ENCODE peak calls at places on chromosomes 5 and 9, in eight cellular contexts. One of them, this sample, is unnamed.
A peak's percentile ranks its signal among the peaks of the same experiment; 100 is the strongest.

GRCh38 chr5:107247427-107247826 is 423.3 kb downstream of the EFNA5 start:
- DNase-seq in prostate gland: no peak
- DNase-seq in CD8-positive, alpha-beta T cell: no peak
- DNase-seq in psoas muscle: no peak
- DNase-seq in A549: no peak
- DNase-seq in DND-41: no peak
- DNase-seq in sigmoid colon: no peak
- DNase-seq in mesendoderm: no peak
- DNase-seq in this sample: no peak

GRCh38 chr5:170201311-170201710 is 31.5 kb upstream of the C5orf58 start:
- DNase-seq in sigmoid colon: no peak
- DNase-seq in mesendoderm: no peak
- DNase-seq in prostate gland: no peak
- DNase-seq in A549: no peak
- DNase-seq in psoas muscle: no peak
- DNase-seq in CD8-positive, alpha-beta T cell: no peak
- DNase-seq in DND-41: no peak
- DNase-seq in this sample: no peak

GRCh38 chr9:115254781-115255180 is 136.8 kb upstream of the TNC start:
- DNase-seq in mesendoderm: no peak
- DNase-seq in CD8-positive, alpha-beta T cell: no peak
- DNase-seq in psoas muscle: no peak
- DNase-seq in A549: no peak
- DNase-seq in DND-41: no peak
- DNase-seq in prostate gland: no peak
- DNase-seq in sigmoid colon: peak; percentile 72
- DNase-seq in this sample: no peak

GRCh38 chr9:38421498-38422211 is 2.6 kb downstream of the IGFBPL1 start:
- DNase-seq in A549: no peak
- DNase-seq in DND-41: no peak
- DNase-seq in psoas muscle: no peak
- DNase-seq in mesendoderm: peak; percentile 85
- DNase-seq in CD8-positive, alpha-beta T cell: no peak
- DNase-seq in sigmoid colon: no peak
- DNase-seq in prostate gland: no peak
- DNase-seq in this sample: no peak

GRCh38 chr9:128470560-128470959 is 14.8 kb downstream of the ODF2 start:
- DNase-seq in A549: no peak
- DNase-seq in mesendoderm: no peak
- DNase-seq in prostate gland: no peak
- DNase-seq in psoas muscle: peak; percentile 63
- DNase-seq in sigmoid colon: no peak
- DNase-seq in CD8-positive, alpha-beta T cell: peak; percentile 54
- DNase-seq in DND-41: peak; percentile 69
- DNase-seq in this sample: no peak

GRCh38 chr9:129697111-129697955 is 31.9 kb downstream of the PRRX2 start:
- DNase-seq in psoas muscle: peak; percentile 76
- DNase-seq in prostate gland: no peak
- DNase-seq in mesendoderm: peak; percentile 47
- DNase-seq in CD8-positive, alpha-beta T cell: no peak
- DNase-seq in DND-41: no peak
- DNase-seq in A549: peak; percentile 60
- DNase-seq in sigmoid colon: peak; percentile 79
- DNase-seq in this sample: peak; percentile 75

GRCh38 chr5:69030663-69031062 is 63.2 kb upstream of the SLC30A5 start:
- DNase-seq in prostate gland: no peak
- DNase-seq in DND-41: no peak
- DNase-seq in A549: no peak
- DNase-seq in mesendoderm: no peak
- DNase-seq in CD8-positive, alpha-beta T cell: no peak
- DNase-seq in psoas muscle: no peak
- DNase-seq in sigmoid colon: no peak
- DNase-seq in this sample: no peak

GRCh38 chr9:38074441-38074943 is 5.5 kb upstream of the SHB start:
- DNase-seq in psoas muscle: no peak
- DNase-seq in mesendoderm: no peak
- DNase-seq in A549: no peak
- DNase-seq in CD8-positive, alpha-beta T cell: no peak
- DNase-seq in prostate gland: no peak
- DNase-seq in sigmoid colon: no peak
- DNase-seq in DND-41: no peak
- DNase-seq in this sample: no peak

GRCh38 chr9:126375386-126375785 is 48.8 kb downstream of the MVB12B start:
- DNase-seq in CD8-positive, alpha-beta T cell: no peak
- DNase-seq in mesendoderm: peak; percentile 45
- DNase-seq in A549: no peak
- DNase-seq in psoas muscle: no peak
- DNase-seq in DND-41: peak; percentile 39
- DNase-seq in sigmoid colon: no peak
- DNase-seq in prostate gland: no peak
- DNase-seq in this sample: no peak

GRCh38 chr5:35046754-35047153 is 995 bp downstream of the AGXT2 start:
- DNase-seq in mesendoderm: no peak
- DNase-seq in DND-41: no peak
- DNase-seq in prostate gland: no peak
- DNase-seq in A549: no peak
- DNase-seq in CD8-positive, alpha-beta T cell: no peak
- DNase-seq in sigmoid colon: no peak
- DNase-seq in psoas muscle: no peak
- DNase-seq in this sample: no peak

GRCh38 chr5:84642795-84643194 is 258.1 kb upstream of the EDIL3 start:
- DNase-seq in prostate gland: no peak
- DNase-seq in CD8-positive, alpha-beta T cell: no peak
- DNase-seq in A549: no peak
- DNase-seq in sigmoid colon: no peak
- DNase-seq in psoas muscle: no peak
- DNase-seq in DND-41: no peak
- DNase-seq in mesendoderm: no peak
- DNase-seq in this sample: no peak

GRCh38 chr5:41636605-41637004 is 126.2 kb upstream of the PLCXD3 start:
- DNase-seq in A549: peak; percentile 3
- DNase-seq in psoas muscle: no peak
- DNase-seq in sigmoid colon: no peak
- DNase-seq in prostate gland: no peak
- DNase-seq in mesendoderm: peak; percentile 79
- DNase-seq in DND-41: peak; percentile 5
- DNase-seq in CD8-positive, alpha-beta T cell: no peak
- DNase-seq in this sample: no peak

GRCh38 chr9:38331141-38331540 is 61.4 kb upstream of the ALDH1B1 start:
- DNase-seq in DND-41: no peak
- DNase-seq in prostate gland: no peak
- DNase-seq in mesendoderm: no peak
- DNase-seq in sigmoid colon: no peak
- DNase-seq in psoas muscle: no peak
- DNase-seq in A549: no peak
- DNase-seq in CD8-positive, alpha-beta T cell: no peak
- DNase-seq in this sample: no peak

GRCh38 chr9:111986035-111986556 is 89.5 kb downstream of the UGCG start:
- DNase-seq in CD8-positive, alpha-beta T cell: no peak
- DNase-seq in psoas muscle: no peak
- DNase-seq in prostate gland: no peak
- DNase-seq in sigmoid colon: no peak
- DNase-seq in DND-41: no peak
- DNase-seq in mesendoderm: no peak
- DNase-seq in A549: no peak
- DNase-seq in this sample: no peak

GRCh38 chr9:98168952-98169488 is 23.4 kb downstream of the CORO2A start:
- DNase-seq in prostate gland: no peak
- DNase-seq in DND-41: no peak
- DNase-seq in CD8-positive, alpha-beta T cell: peak; percentile 32
- DNase-seq in sigmoid colon: peak; percentile 50
- DNase-seq in A549: no peak
- DNase-seq in psoas muscle: no peak
- DNase-seq in mesendoderm: peak; percentile 82
- DNase-seq in this sample: no peak
- H3K27ac ChIP-seq in prostate gland: no peak overlapping the region
- H3K27ac ChIP-seq in DND-41: no peak overlapping the region
- H3K27ac ChIP-seq in CD8-positive, alpha-beta T cell: peak overlapping the region; percentile 41
- H3K27ac ChIP-seq in sigmoid colon: no peak overlapping the region
- H3K27ac ChIP-seq in A549: no peak overlapping the region
- H3K27ac ChIP-seq in psoas muscle: no peak overlapping the region
- H3K27ac ChIP-seq in mesendoderm: peak overlapping the region; percentile 55
- H3K27ac ChIP-seq in this sample: no peak overlapping the region

DNA sequence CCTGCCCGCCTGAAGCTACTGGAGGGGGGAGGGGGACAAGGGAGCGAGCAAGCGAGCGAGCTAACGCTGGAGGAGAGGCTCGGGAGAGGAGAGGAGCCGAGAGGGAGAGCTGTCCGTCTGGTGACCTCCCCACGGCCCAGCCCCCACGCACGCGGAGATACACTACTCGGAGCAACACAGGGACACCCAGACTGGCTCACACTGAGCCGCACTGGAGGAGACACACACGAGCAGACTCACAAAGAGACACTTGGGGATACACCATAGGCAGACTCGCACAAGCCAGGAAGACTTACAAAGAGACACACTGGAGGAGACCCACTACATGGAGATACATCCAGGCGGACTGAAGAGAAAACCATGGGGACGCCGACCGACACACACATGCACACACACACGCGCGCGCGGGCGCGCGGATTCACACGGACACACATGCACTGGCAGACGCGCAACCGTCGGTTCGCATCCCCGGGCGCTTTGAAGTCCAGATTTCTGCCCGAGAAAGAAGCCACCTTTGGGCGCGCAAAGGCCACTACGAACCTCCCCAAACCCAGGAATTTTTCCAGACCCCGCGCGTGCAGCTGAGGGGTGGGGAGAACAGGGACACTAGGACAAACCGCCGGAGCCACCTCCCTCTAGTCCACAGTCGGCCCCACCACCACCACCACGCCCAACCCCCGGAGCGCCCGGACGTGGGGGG is 703 bp downstream of the CNTFR start:
- DNase-seq in CD8-positive, alpha-beta T cell: no peak
- DNase-seq in A549: no peak
- DNase-seq in mesendoderm: no peak
- DNase-seq in sigmoid colon: no peak
- DNase-seq in prostate gland: no peak
- DNase-seq in psoas muscle: peak; percentile 70
- DNase-seq in DND-41: no peak
- DNase-seq in this sample: no peak
- H3K4me3 ChIP-seq in CD8-positive, alpha-beta T cell: no peak overlapping the region
- H3K4me3 ChIP-seq in A549: peak overlapping the region; percentile 53
- H3K4me3 ChIP-seq in mesendoderm: peak overlapping the region; percentile 9
- H3K4me3 ChIP-seq in sigmoid colon: peak overlapping the region; percentile 28
- H3K4me3 ChIP-seq in prostate gland: peak overlapping the region; percentile 46
- H3K4me3 ChIP-seq in psoas muscle: peak overlapping the region; percentile 80
- H3K4me3 ChIP-seq in DND-41: no peak overlapping the region
- H3K4me3 ChIP-seq in this sample: peak overlapping the region; percentile 69

GRCh38 chr5:140262221-140262620 is 40.7 kb downstream of the PFDN1 start:
- DNase-seq in psoas muscle: no peak
- DNase-seq in A549: no peak
- DNase-seq in DND-41: no peak
- DNase-seq in prostate gland: no peak
- DNase-seq in sigmoid colon: no peak
- DNase-seq in mesendoderm: no peak
- DNase-seq in CD8-positive, alpha-beta T cell: no peak
- DNase-seq in this sample: no peak
- H3K27ac ChIP-seq in psoas muscle: peak overlapping the region; percentile 92
- H3K27ac ChIP-seq in A549: no peak overlapping the region
- H3K27ac ChIP-seq in DND-41: no peak overlapping the region
- H3K27ac ChIP-seq in prostate gland: no peak overlapping the region
- H3K27ac ChIP-seq in sigmoid colon: peak overlapping the region; percentile 74
- H3K27ac ChIP-seq in mesendoderm: no peak overlapping the region
- H3K27ac ChIP-seq in CD8-positive, alpha-beta T cell: no peak overlapping the region
- H3K27ac ChIP-seq in this sample: peak overlapping the region; percentile 43

DNA sequence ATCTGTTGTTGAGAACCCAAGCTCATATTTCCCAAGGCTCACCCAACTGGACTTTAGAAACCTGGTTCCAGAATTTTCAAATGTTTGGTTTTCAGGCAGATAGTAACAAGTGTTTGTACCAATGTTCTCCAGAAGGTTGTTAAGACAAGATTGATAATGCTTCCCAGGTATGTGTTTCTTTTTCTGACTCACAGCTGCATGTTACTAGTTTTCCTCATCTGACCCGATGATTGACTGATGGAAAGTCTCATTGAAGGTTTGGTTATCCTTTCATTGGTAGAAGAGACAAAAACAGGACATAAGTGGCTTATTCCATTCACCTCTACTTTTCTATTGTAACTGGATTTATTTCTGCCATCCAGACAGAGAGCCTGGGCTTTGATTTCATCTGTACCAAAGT is 10.4 kb downstream of the BASP1 start:
- DNase-seq in A549: no peak
- DNase-seq in sigmoid colon: no peak
- DNase-seq in mesendoderm: no peak
- DNase-seq in CD8-positive, alpha-beta T cell: no peak
- DNase-seq in DND-41: no peak
- DNase-seq in psoas muscle: no peak
- DNase-seq in prostate gland: no peak
- DNase-seq in this sample: no peak
- H3K4me3 ChIP-seq in A549: no peak overlapping the region
- H3K4me3 ChIP-seq in sigmoid colon: no peak overlapping the region
- H3K4me3 ChIP-seq in mesendoderm: no peak overlapping the region
- H3K4me3 ChIP-seq in CD8-positive, alpha-beta T cell: no peak overlapping the region
- H3K4me3 ChIP-seq in DND-41: no peak overlapping the region
- H3K4me3 ChIP-seq in psoas muscle: no peak overlapping the region
- H3K4me3 ChIP-seq in prostate gland: no peak overlapping the region
- H3K4me3 ChIP-seq in this sample: no peak overlapping the region

GRCh38 chr5:133996683-133997252 is 8.0 kb downstream of the VDAC1 start:
- DNase-seq in prostate gland: no peak
- DNase-seq in DND-41: peak; percentile 31
- DNase-seq in mesendoderm: peak; percentile 48
- DNase-seq in sigmoid colon: no peak
- DNase-seq in psoas muscle: no peak
- DNase-seq in CD8-positive, alpha-beta T cell: no peak
- DNase-seq in A549: no peak
- DNase-seq in this sample: no peak
- H3K27ac ChIP-seq in prostate gland: no peak overlapping the region
- H3K27ac ChIP-seq in DND-41: no peak overlapping the region
- H3K27ac ChIP-seq in mesendoderm: no peak overlapping the region
- H3K27ac ChIP-seq in sigmoid colon: no peak overlapping the region
- H3K27ac ChIP-seq in psoas muscle: peak overlapping the region; percentile 99
- H3K27ac ChIP-seq in CD8-positive, alpha-beta T cell: no peak overlapping the region
- H3K27ac ChIP-seq in A549: no peak overlapping the region
- H3K27ac ChIP-seq in this sample: no peak overlapping the region

DNA sequence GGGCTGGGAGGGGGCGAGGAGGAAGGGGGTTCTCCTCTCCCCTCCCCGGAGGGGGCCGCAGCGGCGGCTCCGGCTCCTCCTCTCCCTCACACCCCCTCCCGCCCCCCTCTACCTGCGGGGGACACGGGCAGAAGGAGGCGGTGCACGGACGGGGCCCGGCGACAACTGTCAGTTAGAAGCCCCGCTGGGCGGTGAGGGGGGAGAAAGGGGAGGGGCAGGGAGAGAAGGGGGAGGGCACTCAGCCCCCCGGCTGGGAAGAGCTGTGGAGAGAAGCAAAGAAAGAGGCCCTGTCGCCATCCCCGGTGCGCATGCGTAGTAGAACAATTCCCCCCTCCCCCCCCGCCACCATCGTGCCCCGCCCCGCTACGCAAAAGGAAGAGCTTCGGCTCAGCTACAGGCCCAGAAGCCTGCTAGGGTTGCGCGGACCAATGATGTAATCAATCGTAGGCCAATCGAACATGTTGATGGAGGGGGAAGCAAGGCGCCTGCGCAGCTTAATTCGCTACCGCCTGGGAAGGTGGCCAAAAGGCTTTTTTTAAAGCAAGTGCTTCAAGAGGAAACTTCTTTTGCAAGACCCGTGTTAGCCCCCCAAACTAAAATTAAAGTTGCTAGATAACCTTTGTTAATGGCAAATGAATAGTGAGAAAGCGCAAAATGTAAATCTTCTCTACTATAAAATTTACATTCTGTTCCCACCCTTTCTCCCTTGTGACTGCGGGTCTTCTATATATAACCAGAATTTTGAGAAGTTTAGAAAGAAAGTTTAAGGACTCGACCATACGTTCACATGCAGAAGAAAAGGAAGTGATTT is 7.0 kb downstream of the RANBP6 start:
- DNase-seq in CD8-positive, alpha-beta T cell: peak; percentile 98
- DNase-seq in sigmoid colon: peak; percentile 99
- DNase-seq in psoas muscle: peak; percentile 96
- DNase-seq in A549: peak; percentile 76
- DNase-seq in mesendoderm: peak; percentile 99
- DNase-seq in prostate gland: peak; percentile 96
- DNase-seq in DND-41: peak; percentile 94
- DNase-seq in this sample: peak; percentile 90
- H3K4me3 ChIP-seq in CD8-positive, alpha-beta T cell: peak overlapping the region; percentile 75
- H3K4me3 ChIP-seq in sigmoid colon: peak overlapping the region; percentile 89
- H3K4me3 ChIP-seq in psoas muscle: peak overlapping the region; percentile 92
- H3K4me3 ChIP-seq in A549: peak overlapping the region; percentile 98
- H3K4me3 ChIP-seq in mesendoderm: peak overlapping the region; percentile 43
- H3K4me3 ChIP-seq in prostate gland: peak overlapping the region; percentile 80
- H3K4me3 ChIP-seq in DND-41: peak overlapping the region; percentile 83
- H3K4me3 ChIP-seq in this sample: peak overlapping the region; percentile 98

This sample was measured in thoracic aorta.